ENCODE peak calls at places on chromosomes 11 and 22, in five cellular contexts. O is stimulated activated CD8-positive, alpha-beta memory T cell treated with anti-CD3 and anti-CD28 coated beads, Interleukin-15, amount 100 ng/mL, for 24 hours; J is erythroblast; H is DMS79 treated with DMSO at 0.1 percent for 48 hours; D is PC-3. E is an unnamed sample.
A peak's percentile ranks its signal among the peaks of the same experiment; 100 is the strongest.

GRCh38 chr22:49044776-49045175 is 782.9 kb downstream of the BRD1 start:
- DNase-seq in O (no peak), J (no peak), H (no peak), D (no peak), E (no peak)

GRCh38 chr11:68181719-68182451 is 31.2 kb downstream of the KMT5B start:
- DNase-seq in O (no peak), J (no peak), H (no peak), D (peak; percentile 5), E (no peak)

GRCh38 chr22:48953103-48953720 is 874.5 kb downstream of the BRD1 start:
- DNase-seq in O (no peak), J (no peak), H (no peak), D (no peak), E (no peak)

GRCh38 chr11:76724162-76724768 is 53.7 kb upstream of the LRRC32 start:
- DNase-seq in O (no peak), J (no peak), H (no peak), D (no peak), E (no peak)

GRCh38 chr11:10793470-10794255 is 15.1 kb downstream of the EIF4G2 start:
- DNase-seq in O (no peak), J (no peak), H (no peak), D (peak; percentile 63), E (no peak)

GRCh38 chr22:37827056-37827455 is 3.9 kb downstream of the GALR3 start:
- DNase-seq in O (no peak), J (no peak), H (peak; percentile 20), D (no peak), E (no peak)

GRCh38 chr11:121479355-121479754 is 26.6 kb upstream of the SORL1-AS1 start:
- DNase-seq in O (no peak), J (no peak), H (no peak), D (no peak), E (no peak)

GRCh38 chr11:67631427-67631826 is 1.7 kb upstream of the NUDT8 start:
- DNase-seq in O (no peak), J (no peak), H (no peak), D (no peak), E (no peak)

GRCh38 chr22:48698618-48699017 is 1129.1 kb downstream of the BRD1 start:
- DNase-seq in O (no peak), J (no peak), H (no peak), D (no peak), E (no peak)

GRCh38 chr22:27667121-27667843 is 134.3 kb downstream of the MN1 start:
- DNase-seq in O (no peak), J (no peak), H (no peak), D (no peak), E (no peak)

GRCh38 chr11:35063453-35063852 is 75.5 kb upstream of the CD44 start:
- DNase-seq in O (no peak), J (no peak), H (no peak), D (no peak), E (no peak)

GRCh38 chr11:77214557-77214956 is 86.5 kb downstream of the MYO7A start:
- DNase-seq in O (no peak), J (no peak), H (no peak), D (no peak), E (no peak)

GRCh38 chr11:68122936-68123539 is 1.9 kb upstream of the CHKA start:
- DNase-seq in O (no peak), J (no peak), H (no peak), D (peak; percentile 99), E (no peak)

GRCh38 chr22:19975707-19976035 is 34.1 kb upstream of the TXNRD2 start:
- DNase-seq in O (no peak), J (no peak), H (no peak), D (no peak), E (no peak)

GRCh38 chr11:77089004-77089545 is 13.6 kb upstream of the OMP start:
- DNase-seq in O (no peak), J (no peak), H (no peak), D (no peak), E (no peak)

GRCh38 chr11:109423114-109423859 is 1.3 kb downstream of the C11orf87 start:
- DNase-seq in O (no peak), J (no peak), H (peak; percentile 68), D (no peak), E (peak; percentile 20)

GRCh38 chr11:11967669-11968510 is 40.5 kb downstream of the DKK3 start:
- DNase-seq in O (no peak), J (no peak), H (no peak), D (no peak), E (no peak)

GRCh38 chr11:33040127-33040861 is 922 bp downstream of the TCP11L1 start:
- DNase-seq in O (no peak), J (peak; percentile 53), H (peak; percentile 41), D (peak; percentile 15), E (peak; percentile 46)

GRCh38 chr11:83292709-83293435 is 6.7 kb upstream of the CCDC90B start:
- DNase-seq in O (no peak), J (peak; percentile 57), H (no peak), D (peak; percentile 84), E (peak; percentile 81)